ENCODE peak calls at places on chromosomes 13 and 19, in nine cellular contexts. I, E, R, W, G, Z, J, A and L are unnamed samples.
A peak's percentile ranks its signal among the peaks of the same experiment; 100 is the strongest.

GRCh38 chr19:28710278-28710677 is 502.7 kb downstream of the UQCRFS1 start:
- DNase-seq in W (no peak), R (no peak), A (peak; percentile 71), J (peak; percentile 59), Z (no peak), I (peak; percentile 68), G (no peak), E (peak; percentile 10), L (no peak)

GRCh38 chr19:19488041-19488874 is 27.1 kb downstream of the TSSK6 start:
- DNase-seq in G (no peak), W (no peak), Z (no peak), E (no peak), A (peak; percentile 16), R (no peak), I (peak; percentile 19), J (no peak), L (peak; percentile 43)

GRCh38 chr19:12194827-12195500 is 32.1 kb downstream of the ZNF136 start:
- DNase-seq in R (peak; percentile 40), Z (peak; percentile 28), E (peak; percentile 76), I (no peak), G (peak; percentile 79), J (peak; percentile 53), A (peak; percentile 72), W (peak; percentile 59), L (peak; percentile 92)

GRCh38 chr19:38851622-38852230 is 1.9 kb upstream of the HNRNPL start:
- DNase-seq in Z (no peak), I (peak; percentile 94), A (peak; percentile 98), J (peak; percentile 92), W (peak; percentile 83), E (peak; percentile 89), G (peak; percentile 84), R (peak; percentile 93), L (peak; percentile 97)

GRCh38 chr13:40490086-40490723 is 176.2 kb downstream of the FOXO1 start:
- DNase-seq in J (no peak), I (no peak), Z (peak; percentile 22), E (no peak), R (no peak), A (no peak), G (peak; percentile 62), W (no peak), L (no peak)

GRCh38 chr19:49017666-49018351 is 918 bp upstream of the LHB start:
- DNase-seq in J (no peak), G (peak; percentile 73), I (peak; percentile 83), A (peak; percentile 83), W (no peak), R (peak; percentile 70), E (peak; percentile 85), Z (peak; percentile 29), L (peak; percentile 77)

GRCh38 chr19:31351212-31352193 is 2.3 kb upstream of the TSHZ3 start:
- DNase-seq in G (no peak), W (no peak), Z (no peak), A (peak; percentile 80), E (no peak), J (no peak), R (no peak), I (peak; percentile 73), L (peak; percentile 61)

GRCh38 chr19:49954092-49954825 is 6.7 kb downstream of the SIGLEC11 start:
- DNase-seq in Z (no peak), E (no peak), W (no peak), G (no peak), I (no peak), A (peak; percentile 27), J (no peak), R (no peak), L (no peak)

GRCh38 chr19:6108721-6109633 is 1.3 kb downstream of the RFX2 start:
- DNase-seq in W (peak; percentile 13), E (peak; percentile 28), G (peak; percentile 69), Z (peak; percentile 33), I (peak; percentile 58), A (peak; percentile 83), J (no peak), R (peak; percentile 41), L (peak; percentile 75)

GRCh38 chr13:38090913-38091312 is 221.3 kb upstream of the TRPC4 start:
- DNase-seq in R (no peak), W (no peak), G (no peak), I (no peak), J (no peak), Z (no peak), A (no peak), E (no peak), L (no peak)

GRCh38 chr19:29662604-29663404 is 2.5 kb upstream of the PLEKHF1 start:
- DNase-seq in R (no peak), I (peak; percentile 92), A (peak; percentile 99), Z (no peak), J (no peak), G (no peak), E (no peak), W (no peak), L (peak; percentile 80)

GRCh38 chr19:18742838-18743237 is 48.3 kb downstream of the COMP start:
- DNase-seq in R (no peak), I (no peak), J (no peak), G (no peak), A (no peak), Z (no peak), W (no peak), E (no peak), L (peak; percentile 38)

GRCh38 chr13:28410096-28410495 is 84.8 kb downstream of the FLT1 start:
- DNase-seq in A (no peak), W (no peak), E (no peak), I (no peak), R (no peak), Z (no peak), J (no peak), G (no peak), L (no peak)

GRCh38 chr13:26605845-26606244 is 48.4 kb downstream of the WASF3 start:
- DNase-seq in R (no peak), J (no peak), G (no peak), E (no peak), A (no peak), I (peak; percentile 21), Z (no peak), W (no peak), L (no peak)

GRCh38 chr13:60613080-60613479 is 216.1 kb downstream of the TDRD3 start:
- DNase-seq in A (no peak), G (no peak), Z (no peak), J (no peak), R (no peak), E (no peak), W (no peak), I (no peak), L (no peak)

GRCh38 chr19:1516395-1516753 is 3.6 kb upstream of the ADAMTSL5 start:
- DNase-seq in J (no peak), Z (no peak), G (no peak), E (no peak), I (peak; percentile 27), A (no peak), W (no peak), R (no peak), L (no peak)

GRCh38 chr19:57302020-57302465 is 18.2 kb upstream of the ZNF543 start:
- DNase-seq in R (no peak), G (no peak), Z (no peak), E (no peak), A (peak; percentile 98), J (no peak), I (peak; percentile 88), W (no peak), L (no peak)

GRCh38 chr19:44939668-44940067 is 2.4 kb upstream of the APOC4 start:
- DNase-seq in J (no peak), I (no peak), Z (no peak), E (no peak), A (no peak), W (no peak), R (no peak), G (no peak), L (no peak)

GRCh38 chr13:21304256-21304655 is 127.8 kb downstream of the MRPL57 start:
- DNase-seq in G (no peak), J (no peak), R (no peak), W (no peak), E (no peak), A (no peak), I (no peak), Z (no peak), L (no peak)

GRCh38 chr19:8146877-8147575 is 2.4 kb downstream of the FBN3 start:
- DNase-seq in R (no peak), G (no peak), W (no peak), A (no peak), I (no peak), Z (no peak), J (no peak), E (no peak), L (no peak)

GRCh38 chr13:114148521-114148855 is 16.1 kb upstream of the RASA3 start:
- DNase-seq in J (no peak), A (no peak), I (no peak), G (peak; percentile 88), W (no peak), R (no peak), Z (peak; percentile 79), E (no peak), L (no peak)

GRCh38 chr19:16134510-16134909 is 9.0 kb upstream of the HSH2D start:
- DNase-seq in I (no peak), E (no peak), Z (no peak), R (no peak), W (no peak), J (no peak), G (no peak), A (no peak), L (no peak)

GRCh38 chr13:76293751-76294150 is 592.5 kb downstream of the KCTD12 start:
- DNase-seq in W (no peak), Z (no peak), A (peak; percentile 34), E (no peak), R (no peak), G (no peak), J (no peak), I (no peak), L (no peak)

GRCh38 chr13:66519259-66519658 is 710.9 kb downstream of the PCDH9 start:
- DNase-seq in R (no peak), J (no peak), Z (no peak), E (no peak), G (no peak), A (no peak), I (no peak), W (no peak), L (no peak)

GRCh38 chr19:2333027-2333806 is 4.7 kb downstream of the SPPL2B start:
- DNase-seq in E (no peak), A (no peak), I (no peak), J (no peak), W (no peak), R (no peak), Z (no peak), G (no peak), L (no peak)

GRCh38 chr13:89925107-89925506 is 1422.4 kb upstream of the MIR17HG start:
- DNase-seq in A (peak; percentile 42), G (no peak), Z (no peak), W (no peak), E (no peak), I (peak; percentile 68), R (no peak), J (peak; percentile 12), L (no peak)

GRCh38 chr13:90868321-90868920 is 479.1 kb upstream of the MIR17HG start:
- DNase-seq in R (no peak), E (no peak), W (no peak), Z (no peak), A (peak; percentile 47), J (peak; percentile 17), I (peak; percentile 68), G (no peak), L (no peak)

GRCh38 chr19:31586282-31586681 is 237.0 kb upstream of the TSHZ3 start:
- DNase-seq in R (no peak), J (no peak), I (peak; percentile 1), E (no peak), A (peak; percentile 3), W (no peak), Z (no peak), G (no peak), L (no peak)

GRCh38 chr13:73146705-73147104 is 87.9 kb downstream of the KLF5 start:
- DNase-seq in E (no peak), Z (no peak), R (no peak), J (no peak), I (peak; percentile 33), G (no peak), A (no peak), W (no peak), L (no peak)

GRCh38 chr13:100361504-100361903 is 227.1 kb downstream of the GGACT start:
- DNase-seq in Z (no peak), J (no peak), I (peak; percentile 68), R (no peak), E (no peak), W (no peak), G (no peak), A (peak; percentile 78), L (no peak)

GRCh38 chr19:29785360-29785759 is 26.4 kb upstream of the CCNE1 start:
- DNase-seq in I (no peak), R (no peak), J (no peak), G (no peak), W (no peak), A (no peak), E (no peak), Z (no peak), L (no peak)